ENCODE peak calls at places on chromosomes 16 and 17, in six cellular contexts. E, Z, J, I, K and S are unnamed samples.
A peak's percentile ranks its signal among the peaks of the same experiment; 100 is the strongest.

GRCh38 chr16:85164838-85165516 is 52.7 kb upstream of the CIBAR2 start:
- DNase-seq in E (no peak), Z (no peak), J (no peak), I (no peak), K (no peak), S (no peak)

GRCh38 chr16:46743232-46743719 is 4.9 kb downstream of the MYLK3 start:
- DNase-seq in E (no peak), Z (no peak), J (no peak), I (no peak), K (peak; percentile 47), S (no peak)

GRCh38 chr16:25141648-25142047 is 30.1 kb downstream of the LCMT1 start:
- DNase-seq in E (no peak), Z (no peak), J (no peak), I (no peak), K (no peak), S (no peak)

GRCh38 chr16:24972608-24973220 is 42.5 kb downstream of the ARHGAP17 start:
- DNase-seq in E (no peak), Z (no peak), J (no peak), I (no peak), K (no peak), S (no peak)

GRCh38 chr16:85029981-85030381 is 2.4 kb downstream of the KIAA0513 start:
- DNase-seq in E (no peak), Z (no peak), J (no peak), I (no peak), K (no peak), S (peak; percentile 7)

GRCh38 chr17:81666092-81666341 is 388 bp downstream of the OXLD1 start:
- DNase-seq in E (no peak), Z (no peak), J (peak; percentile 10), I (no peak), K (no peak), S (no peak)

GRCh38 chr16:20833081-20833480 is 26.8 kb downstream of the REXO5 start:
- DNase-seq in E (no peak), Z (no peak), J (no peak), I (no peak), K (no peak), S (no peak)

GRCh38 chr17:68184816-68185436 is 62.9 kb upstream of the AMZ2 start:
- DNase-seq in E (no peak), Z (no peak), J (peak; percentile 52), I (no peak), K (no peak), S (no peak)

GRCh38 chr17:6603746-6604325 is 36.7 kb downstream of the KIAA0753 start:
- DNase-seq in E (no peak), Z (peak; percentile 4), J (no peak), I (no peak), K (no peak), S (no peak)

GRCh38 chr17:40091691-40092397 is 8.5 kb downstream of the NR1D1 start:
- DNase-seq in E (no peak), Z (peak; percentile 57), J (no peak), I (peak; percentile 47), K (no peak), S (no peak)

GRCh38 chr16:31354394-31355291 is at the start of gene ITGAX:
- DNase-seq in E (peak; percentile 11), Z (no peak), J (peak; percentile 32), I (no peak), K (no peak), S (no peak)

GRCh38 chr17:17325816-17326215 is 22.6 kb downstream of the NT5M start:
- DNase-seq in E (no peak), Z (no peak), J (no peak), I (no peak), K (no peak), S (no peak)

GRCh38 chr16:7791191-7791590 is 458.5 kb downstream of the RBFOX1 start:
- DNase-seq in E (no peak), Z (no peak), J (no peak), I (no peak), K (no peak), S (no peak)

GRCh38 chr17:81035389-81036127 is 607 bp downstream of the BAIAP2 start:
- DNase-seq in E (no peak), Z (no peak), J (no peak), I (no peak), K (no peak), S (no peak)

GRCh38 chr17:66900126-66901010 is 64.1 kb upstream of the CACNG4 start:
- DNase-seq in E (no peak), Z (no peak), J (no peak), I (no peak), K (no peak), S (no peak)

GRCh38 chr17:3030096-3030495 is 33.3 kb downstream of the OR1D5 start:
- DNase-seq in E (no peak), Z (no peak), J (no peak), I (peak; percentile 15), K (no peak), S (no peak)

GRCh38 chr16:88585269-88585668 is 15.1 kb downstream of the ZC3H18 start:
- DNase-seq in E (no peak), Z (no peak), J (no peak), I (no peak), K (no peak), S (no peak)

GRCh38 chr16:57352636-57353047 is 5.9 kb upstream of the CCL22 start:
- DNase-seq in E (no peak), Z (no peak), J (no peak), I (no peak), K (no peak), S (no peak)

GRCh38 chr16:56279132-56279531 is 87.8 kb downstream of the GNAO1 start:
- DNase-seq in E (no peak), Z (no peak), J (peak; percentile 14), I (peak; percentile 54), K (no peak), S (no peak)

GRCh38 chr17:3766783-3767182 is 34.2 kb downstream of the ITGAE start:
- DNase-seq in E (no peak), Z (no peak), J (no peak), I (no peak), K (no peak), S (no peak)

GRCh38 chr17:75697651-75698291 is 23.5 kb upstream of the ITGB4 start:
- DNase-seq in E (no peak), Z (no peak), J (no peak), I (no peak), K (no peak), S (no peak)

GRCh38 chr17:11719203-11719602 is 120.9 kb downstream of the DNAH9 start:
- DNase-seq in E (no peak), Z (no peak), J (no peak), I (no peak), K (no peak), S (no peak)

GRCh38 chr16:89230210-89230609 is 12.7 kb downstream of the ZNF778 start:
- DNase-seq in E (no peak), Z (no peak), J (no peak), I (no peak), K (peak; percentile 23), S (no peak)

GRCh38 chr17:43367588-43368242 is 31.1 kb upstream of the ARL4D start:
- DNase-seq in E (peak; percentile 66), Z (peak; percentile 94), J (no peak), I (no peak), K (no peak), S (peak; percentile 97)